ENCODE peak calls at places on chromosome 11, in five cellular contexts. M is prostate gland, C is GM12878, Z is transverse colon, S is H1. J is an unnamed sample.

GRCh38 chr11:71940561-71941219 is 11.8 kb downstream of the RNF121 start:
- DNase-seq in S (no peak), Z (no peak), M (no peak), C (no peak), J (no peak)

GRCh38 chr11:46100670-46101069 is 20.6 kb downstream of the PHF21A start:
- DNase-seq in C (peak), S (no peak), M (no peak), Z (no peak), J (no peak)

GRCh38 chr11:76783294-76783900 is at the start of gene TSKU:
- DNase-seq in S (no peak), Z (no peak), M (no peak), C (no peak), J (no peak)

GRCh38 chr11:47257518-47258316 is at the start of gene NR1H3:
- DNase-seq in M (peak), Z (peak), S (no peak), C (no peak), J (peak)

GRCh38 chr11:61347916-61348461 is 13.7 kb downstream of the CYB561A3 start:
- DNase-seq in M (no peak), Z (no peak), C (no peak), S (no peak), J (no peak)

GRCh38 chr11:72300268-72300667 is 56.3 kb upstream of the PHOX2A start:
- DNase-seq in S (no peak), Z (no peak), C (no peak), M (no peak), J (no peak)

GRCh38 chr11:114099392-114100178 is 40.1 kb downstream of the ZBTB16 start:
- DNase-seq in C (no peak), Z (no peak), S (no peak), M (no peak), J (no peak)

GRCh38 chr11:26730711-26731460 is 9.0 kb upstream of the SLC5A12 start:
- DNase-seq in S (no peak), C (no peak), Z (no peak), M (no peak), J (no peak)

GRCh38 chr11:19723572-19724342 is 11.1 kb downstream of the NAV2 start:
- DNase-seq in S (no peak), C (no peak), M (peak), Z (no peak), J (no peak)

GRCh38 chr11:3014314-3014938 is 22.3 kb upstream of the NAP1L4 start:
- DNase-seq in Z (peak), C (no peak), M (no peak), S (no peak), J (no peak)

GRCh38 chr11:2570211-2570811 is 125.5 kb downstream of the KCNQ1 start:
- DNase-seq in C (no peak), M (no peak), S (no peak), Z (no peak), J (no peak)

GRCh38 chr11:9313648-9314290 is 624 bp downstream of the TMEM41B start:
- DNase-seq in M (peak), C (no peak), S (no peak), Z (peak), J (no peak)

GRCh38 chr11:13963949-13964770 is 1.6 kb downstream of the SPON1 start:
- DNase-seq in Z (peak), M (no peak), S (no peak), C (no peak), J (no peak)

GRCh38 chr11:43261775-43262174 is 50.0 kb upstream of the API5 start:
- DNase-seq in M (no peak), Z (no peak), S (no peak), C (no peak), J (no peak)

GRCh38 chr11:121557348-121557747 is 104.6 kb upstream of the SORL1-AS1 start:
- DNase-seq in S (no peak), C (peak), Z (no peak), M (no peak), J (no peak)

DNA sequence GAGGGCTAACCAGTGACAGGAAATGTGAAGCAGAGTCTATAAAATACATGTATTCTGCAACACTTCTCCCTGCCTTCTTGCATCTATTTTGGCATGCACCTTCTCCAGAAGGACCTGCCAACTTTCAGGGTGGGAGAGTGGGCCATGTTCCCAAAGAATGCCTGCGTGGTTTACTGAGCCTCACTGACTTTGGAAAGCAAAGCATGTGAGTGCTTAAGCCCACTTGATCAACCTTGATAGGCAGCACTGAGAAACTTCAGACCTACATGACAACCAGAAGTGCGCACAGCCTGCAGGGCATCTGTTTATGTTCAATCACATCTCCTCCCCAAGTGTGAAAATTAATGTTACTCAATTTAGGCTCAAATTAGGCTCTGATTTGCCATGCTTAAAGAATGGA is 69.2 kb downstream of the AMOTL1 start:
- DNase-seq in C (no peak), S (no peak), M (no peak), Z (no peak), J (no peak)
- TF ChIP-seq POLR2AphosphoS5 in C (no peak), S (no peak), M (no peak), Z (peak), J (no peak)

GRCh38 chr11:10640308-10640707 is 53.2 kb downstream of the IRAG1 start:
- DNase-seq in C (no peak), S (no peak), Z (no peak), M (no peak), J (no peak)

GRCh38 chr11:10637629-10638028 is 55.9 kb downstream of the IRAG1 start:
- DNase-seq in S (no peak), M (no peak), C (no peak), Z (no peak), J (no peak)

GRCh38 chr11:10641314-10642206 is 52.0 kb downstream of the IRAG1 start:
- DNase-seq in C (peak), Z (no peak), M (no peak), S (no peak), J (no peak)

GRCh38 chr11:10638285-10638684 is 55.3 kb downstream of the IRAG1 start:
- DNase-seq in S (no peak), C (no peak), M (no peak), Z (no peak), J (no peak)

GRCh38 chr11:10639350-10639749 is 54.2 kb downstream of the IRAG1 start:
- DNase-seq in S (no peak), Z (no peak), C (no peak), M (no peak), J (no peak)
- H3K27ac ChIP-seq in S (no peak), Z (peak), C (no peak), M (no peak), J (peak)

DNA sequence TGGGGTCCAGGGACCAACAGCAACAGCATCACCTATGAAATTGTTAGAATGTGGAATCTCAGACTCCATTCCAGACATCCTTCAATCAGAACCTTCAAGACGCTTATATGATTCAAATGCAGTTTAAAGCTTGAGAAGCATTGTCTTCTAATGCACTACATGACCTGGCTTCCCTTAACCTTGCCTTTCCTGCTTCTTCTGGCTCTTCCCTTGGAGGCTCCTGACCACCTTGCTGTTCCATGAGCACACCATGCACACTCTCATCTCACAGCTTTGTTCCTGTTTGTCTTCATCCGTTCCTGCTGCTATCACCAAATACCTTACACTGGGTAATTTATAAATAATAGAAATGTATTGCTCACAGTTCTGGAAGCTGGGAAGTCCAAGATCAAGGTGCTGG is 26.1 kb downstream of the ZC3H12C start:
- DNase-seq in S (no peak), M (no peak), Z (no peak), C (no peak), J (no peak)
- TF ChIP-seq POLR2AphosphoS5 in S (no peak), M (no peak), Z (no peak), C (no peak), J (no peak)

GRCh38 chr11:119660166-119660720 is 68.8 kb downstream of the NECTIN1 start:
- DNase-seq in Z (no peak), M (no peak), S (no peak), C (no peak), J (no peak)
- H3K27ac ChIP-seq in Z (no peak), M (no peak), S (no peak), C (no peak), J (no peak)

GRCh38 chr11:1219446-1219835 is 3.4 kb upstream of the MUC5B start:
- DNase-seq in Z (no peak), S (no peak), C (no peak), M (no peak), J (no peak)

GRCh38 chr11:1217151-1217550 is 5.7 kb upstream of the MUC5B start:
- DNase-seq in S (no peak), Z (no peak), M (no peak), C (no peak), J (no peak)

GRCh38 chr11:1218788-1219445 is 3.9 kb upstream of the MUC5B start:
- DNase-seq in M (no peak), Z (peak), S (no peak), C (no peak), J (no peak)

GRCh38 chr11:1219836-1220810 is 2.7 kb upstream of the MUC5B start:
- DNase-seq in M (peak), S (no peak), Z (peak), C (no peak), J (no peak)

DNA sequence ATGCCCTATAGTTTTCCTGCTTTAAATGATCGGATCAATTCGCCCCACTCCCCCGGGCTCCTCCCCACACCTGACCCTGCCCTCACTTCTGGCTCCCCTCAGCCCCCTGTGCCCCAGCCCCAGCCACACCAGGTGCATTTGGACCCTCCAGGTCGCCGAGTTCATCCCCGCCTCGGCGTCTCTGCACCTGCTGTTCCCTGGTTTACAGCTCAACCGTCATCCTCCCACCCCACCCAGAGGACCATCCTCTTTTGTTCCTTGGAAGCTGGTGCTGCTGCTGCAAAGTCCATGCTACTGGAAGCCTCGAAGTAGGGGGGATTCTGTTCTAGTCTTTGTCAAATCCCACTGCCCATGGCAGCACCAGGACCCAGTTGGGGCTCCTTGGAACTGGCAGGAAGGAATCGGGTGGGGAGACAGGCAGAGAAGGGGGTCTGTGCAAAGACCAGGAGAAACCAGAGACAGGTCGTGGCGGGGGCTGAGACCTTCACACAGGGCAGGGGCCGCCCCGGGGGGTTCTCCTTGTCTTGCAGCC is 4.5 kb upstream of the MUC5B start:
- DNase-seq in S (no peak), C (no peak), M (no peak), Z (peak), J (no peak)
- TF ChIP-seq POLR2AphosphoS5 in S (no peak), C (no peak), M (no peak), Z (peak), J (no peak)

GRCh38 chr11:128480665-128481064 is 106.7 kb downstream of the ETS1 start:
- DNase-seq in C (no peak), M (no peak), S (no peak), Z (no peak), J (no peak)
- H3K27ac ChIP-seq in C (no peak), M (peak), S (no peak), Z (peak), J (peak)

DNA sequence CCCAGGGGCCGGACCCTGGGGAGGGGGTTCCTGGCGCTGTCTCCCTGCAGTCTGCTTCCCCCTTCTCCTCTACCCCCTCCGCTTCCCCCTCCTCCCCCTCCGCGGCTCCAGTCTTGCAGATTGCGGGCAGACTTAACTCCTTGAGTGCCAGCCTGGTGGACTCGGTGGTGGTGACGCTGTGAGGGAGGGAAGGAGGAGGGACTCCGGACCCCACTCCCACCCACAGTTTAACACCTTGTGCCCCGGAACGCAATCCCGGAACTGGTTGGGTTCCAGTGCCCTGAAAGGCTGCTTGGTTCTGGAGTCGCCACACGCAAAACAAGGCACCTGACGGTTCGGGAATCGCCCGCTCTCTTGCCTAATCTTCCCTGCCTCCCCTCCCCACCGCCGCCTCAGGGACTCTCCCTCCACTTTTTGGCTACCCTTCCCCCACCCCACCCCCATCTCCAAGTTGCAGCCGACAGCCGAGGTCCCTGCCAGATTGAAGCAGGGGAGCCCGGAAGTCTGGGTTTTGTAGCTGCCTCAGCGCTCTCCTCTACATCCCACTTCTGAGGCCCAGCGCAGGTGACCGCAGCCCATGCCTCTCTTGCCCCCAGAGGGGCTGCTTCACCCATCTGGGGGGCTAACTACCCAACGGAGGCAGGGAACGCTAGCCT is 3.9 kb upstream of the BCL9L start:
- DNase-seq in S (no peak), M (peak), Z (peak), C (no peak), J (peak)
- TF ChIP-seq POLR2AphosphoS5 in S (no peak), M (peak), Z (peak), C (no peak), J (peak)